ENCODE peak calls at places on chromosomes 16 and 17, in six cellular contexts. Q is SK-N-SH, Z is GM12878, G is H1, R is K562, J is HepG2. X is an unnamed sample.
A peak's percentile ranks its signal among the peaks of the same experiment; 100 is the strongest.

GRCh38 chr17:36117505-36118382 is 14.1 kb downstream of the CCL4 start:
- DNase-seq in Q (no peak), Z (no peak), G (no peak), R (no peak), J (no peak), X (no peak)

GRCh38 chr17:56112086-56112485 is 41.2 kb upstream of the ANKFN1 start:
- DNase-seq in Q (no peak), Z (no peak), G (no peak), R (no peak), J (no peak), X (no peak)

GRCh38 chr17:42784361-42784760 is 4.0 kb downstream of the WNK4 start:
- DNase-seq in Q (no peak), Z (no peak), G (no peak), R (no peak), J (no peak), X (no peak)

GRCh38 chr17:49914664-49915063 is 54.3 kb upstream of the DLX4 start:
- DNase-seq in Q (no peak), Z (no peak), G (no peak), R (no peak), J (no peak), X (no peak)

GRCh38 chr17:28598389-28598788 is 436 bp downstream of the SPAG5 start:
- DNase-seq in Q (no peak), Z (no peak), G (no peak), R (no peak), J (no peak), X (no peak)

GRCh38 chr17:55533611-55534010 is 22.4 kb upstream of the SMIM36 start:
- DNase-seq in Q (no peak), Z (no peak), G (no peak), R (no peak), J (no peak), X (no peak)

GRCh38 chr16:82043680-82044584 is 8.9 kb downstream of the HSD17B2 start:
- DNase-seq in Q (no peak), Z (no peak), G (no peak), R (no peak), J (no peak), X (no peak)

GRCh38 chr17:82440991-82441627 is 9.4 kb downstream of the CYBC1 start:
- DNase-seq in Q (no peak), Z (no peak), G (no peak), R (no peak), J (no peak), X (peak; percentile 69)

GRCh38 chr17:34484193-34484733 is 95.1 kb upstream of the TMEM132E start:
- DNase-seq in Q (no peak), Z (no peak), G (no peak), R (no peak), J (no peak), X (no peak)

GRCh38 chr17:73753751-73754496 is 109.7 kb upstream of the SDK2 start:
- DNase-seq in Q (no peak), Z (no peak), G (no peak), R (no peak), J (no peak), X (no peak)

GRCh38 chr16:67481561-67482259 is 753 bp upstream of the ATP6V0D1 start:
- DNase-seq in Q (peak; percentile 47), Z (no peak), G (no peak), R (no peak), J (peak; percentile 65), X (no peak)

GRCh38 chr16:49498241-49499017 is 124.8 kb downstream of the C16orf78 start:
- DNase-seq in Q (no peak), Z (no peak), G (no peak), R (no peak), J (no peak), X (no peak)

GRCh38 chr16:54540525-54541180 is 254.1 kb upstream of the IRX3 start:
- DNase-seq in Q (no peak), Z (no peak), G (no peak), R (no peak), J (no peak), X (no peak)

GRCh38 chr16:14510939-14511797 is 118.9 kb downstream of the PARN start:
- DNase-seq in Q (no peak), Z (no peak), G (no peak), R (no peak), J (peak; percentile 99), X (no peak)

DNA sequence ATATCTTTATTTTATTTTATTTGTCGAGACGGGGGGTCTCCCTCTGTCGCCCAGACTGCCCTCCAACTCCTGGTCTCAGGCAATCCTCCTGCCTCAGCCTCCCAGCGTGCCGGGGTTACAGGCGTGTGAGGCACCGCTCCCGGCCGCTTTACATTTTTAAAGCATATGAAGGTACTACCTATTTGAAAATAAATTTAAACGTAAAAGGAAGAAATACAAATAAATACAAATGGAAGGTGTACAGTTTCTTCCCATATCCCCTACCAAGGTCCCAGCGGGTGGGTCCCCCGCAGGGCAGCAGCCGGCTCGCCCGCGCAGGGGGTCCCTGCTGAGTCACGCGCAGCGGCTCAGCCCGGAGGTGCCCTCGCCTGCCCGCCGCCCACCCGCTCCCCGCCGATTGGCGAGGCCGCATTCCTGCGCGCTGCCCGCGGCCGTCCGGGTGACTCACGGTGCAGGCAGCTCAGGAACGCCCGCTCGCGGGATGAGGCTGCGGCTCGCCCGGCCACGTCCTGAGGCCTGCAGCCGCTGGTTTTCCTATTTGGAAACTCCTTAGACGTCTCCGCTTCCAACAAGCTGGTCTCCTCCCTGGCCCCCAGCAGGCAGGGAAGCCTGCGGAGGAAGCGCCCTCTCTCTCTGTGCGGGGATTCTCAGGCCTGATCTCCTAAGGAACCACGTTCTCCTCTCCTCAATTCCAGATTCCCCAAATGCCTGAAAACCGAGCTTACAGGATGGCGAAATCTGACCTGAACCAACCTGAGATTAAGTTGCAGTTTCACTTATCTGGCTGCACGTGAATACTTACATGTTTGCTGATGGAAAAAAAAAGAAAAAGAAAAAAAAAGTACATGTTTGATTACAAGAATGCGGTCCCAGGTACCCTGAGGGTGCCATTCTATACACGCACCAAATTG is 54.8 kb upstream of the MAP3K14 start:
- DNase-seq in Q (peak; percentile 78), Z (no peak), G (peak; percentile 92), R (no peak), J (peak; percentile 89), X (no peak)
- TF ChIP-seq GABPA in Q (no peak), Z (no peak), G (no peak), R (no peak), J (no peak), X (no peak)

GRCh38 chr16:52077656-52078055 is 469.3 kb downstream of the TOX3 start:
- DNase-seq in Q (no peak), Z (no peak), G (no peak), R (no peak), J (no peak), X (no peak)

GRCh38 chr16:52074133-52074532 is 472.8 kb downstream of the TOX3 start:
- DNase-seq in Q (no peak), Z (no peak), G (no peak), R (no peak), J (no peak), X (no peak)

GRCh38 chr16:52076332-52077115 is 470.4 kb downstream of the TOX3 start:
- DNase-seq in Q (no peak), Z (no peak), G (no peak), R (no peak), J (no peak), X (no peak)

DNA sequence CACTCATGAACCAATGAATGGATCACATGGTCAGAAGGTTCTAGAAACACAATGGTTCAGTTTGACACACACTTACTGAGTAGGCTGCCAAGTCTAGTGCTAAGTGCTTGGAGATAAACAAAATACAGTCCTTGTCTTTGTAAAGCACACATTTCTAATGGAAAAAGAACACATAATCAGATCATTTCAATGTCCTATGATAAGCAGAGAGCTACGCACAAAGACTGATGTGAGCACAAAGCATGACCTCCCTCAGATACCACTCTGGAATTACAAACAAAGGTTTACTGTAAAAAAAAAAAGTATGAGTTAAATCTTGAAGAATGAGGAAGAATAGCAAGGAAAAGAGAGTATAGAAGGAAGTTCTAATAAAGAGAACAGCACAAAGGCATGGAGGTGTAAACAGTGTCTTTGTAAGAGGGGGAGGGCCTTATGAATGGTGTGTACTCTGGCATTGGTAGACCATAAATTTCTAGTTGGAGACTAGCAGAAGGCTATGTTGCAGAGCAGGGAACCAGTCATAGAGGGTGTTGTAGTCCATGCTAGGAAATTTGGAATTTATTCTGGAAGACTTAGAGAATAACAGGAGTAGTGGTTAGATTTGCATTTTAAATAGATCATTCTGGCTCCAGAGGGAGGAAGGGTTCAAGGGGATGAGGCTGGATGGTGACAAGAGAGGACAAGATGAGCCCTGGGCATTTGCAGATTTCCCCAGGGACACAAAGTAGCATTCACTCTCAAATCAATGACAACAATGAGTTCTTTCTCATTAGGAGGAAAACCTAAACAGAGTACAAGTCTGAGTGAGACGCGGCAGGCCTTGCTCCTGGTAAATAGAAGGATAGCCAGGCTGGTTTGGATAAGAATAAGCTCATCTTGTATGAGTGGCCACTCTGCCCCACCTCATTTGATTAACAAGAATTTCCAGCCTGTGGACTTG is 468.0 kb downstream of the TOX3 start:
- DNase-seq in Q (no peak), Z (no peak), G (no peak), R (no peak), J (no peak), X (no peak)
- TF ChIP-seq GABPA in Q (no peak), Z (no peak), G (no peak), R (no peak), J (no peak), X (no peak)

DNA sequence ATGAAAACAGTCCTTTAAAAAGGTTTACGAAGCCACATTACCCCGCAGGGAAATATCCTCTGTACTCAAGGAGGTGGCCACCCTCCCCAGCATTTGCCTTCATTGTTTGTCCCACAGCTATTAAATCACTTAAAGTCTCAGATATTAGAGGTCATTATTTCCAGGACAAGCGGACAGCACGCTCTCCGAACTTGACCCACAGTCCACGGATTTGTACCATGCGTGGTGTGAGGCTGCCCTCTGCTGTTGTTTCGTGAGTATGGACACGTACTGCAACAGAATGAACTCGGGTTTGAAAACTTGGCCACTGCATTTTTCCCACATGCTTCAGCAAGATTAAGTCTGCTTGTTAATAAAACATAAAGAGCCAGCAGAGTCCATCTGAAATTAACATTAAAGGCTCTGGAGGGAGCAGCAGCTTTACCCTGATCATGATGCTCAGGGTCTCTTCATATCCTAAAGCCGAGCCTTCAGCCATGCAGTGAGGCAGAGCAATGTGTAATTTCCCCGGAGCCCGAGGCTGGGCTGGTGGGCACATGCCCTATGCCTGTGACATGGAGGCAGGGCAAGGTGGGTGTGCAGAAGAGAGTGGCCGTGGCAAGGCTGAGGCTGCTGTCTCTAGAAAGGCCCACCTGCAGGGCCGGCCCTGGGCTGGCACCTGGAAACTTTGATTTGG is 19.7 kb downstream of the MEAK7 start:
- DNase-seq in Q (peak; percentile 77), Z (no peak), G (peak; percentile 73), R (peak; percentile 73), J (peak; percentile 62), X (peak; percentile 38)
- TF ChIP-seq GABPA in Q (no peak), Z (no peak), G (no peak), R (no peak), J (no peak), X (no peak)

DNA sequence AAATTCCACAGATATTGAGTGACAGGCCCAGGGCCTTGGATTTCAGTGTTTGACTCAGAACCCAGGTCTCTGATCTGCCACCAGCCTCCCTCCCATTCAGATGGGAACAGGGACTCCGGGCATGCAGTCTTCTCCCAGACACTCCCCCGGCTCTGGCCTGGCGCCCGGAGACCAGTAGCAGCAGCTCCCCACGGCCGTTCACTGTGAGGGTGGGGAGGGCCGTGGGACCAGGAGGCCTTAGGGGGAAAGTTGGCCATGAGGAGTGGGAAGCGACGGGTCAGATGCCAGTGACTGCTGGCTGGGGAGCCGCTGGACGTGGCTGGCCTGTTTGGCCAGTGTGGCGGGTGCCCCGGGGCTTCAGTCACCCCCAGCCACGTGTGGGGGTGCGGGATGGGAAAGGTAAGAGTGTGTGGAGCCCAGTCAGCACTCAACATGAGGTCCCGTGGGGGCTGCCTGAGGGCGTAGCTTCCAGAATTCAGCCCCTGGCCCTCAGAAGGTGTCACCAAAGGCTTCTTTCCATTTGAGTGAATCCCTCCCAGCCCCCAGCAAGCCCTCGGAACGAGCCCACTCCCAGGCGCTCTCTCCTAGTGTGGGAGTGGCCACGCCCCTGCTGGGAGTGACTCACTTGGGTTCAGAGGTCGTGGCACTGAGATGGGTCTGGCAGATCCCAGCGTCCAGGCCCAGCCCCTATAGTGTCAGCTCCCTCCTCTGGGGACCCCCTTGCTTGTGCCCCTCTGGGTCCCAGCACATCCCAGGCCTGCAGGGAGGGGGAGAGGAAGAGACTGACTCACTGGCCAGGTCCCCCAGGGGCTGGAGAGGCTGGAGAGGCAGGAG is 309.4 kb downstream of the SEC14L1 start:
- DNase-seq in Q (peak; percentile 91), Z (no peak), G (peak; percentile 78), R (peak; percentile 79), J (peak; percentile 92), X (no peak)
- TF ChIP-seq GABPA in Q (no peak), Z (no peak), G (no peak), R (no peak), J (no peak), X (no peak)

X was measured in HL-60.